ENCODE peak calls at places on chromosome 14, in nine cellular contexts. C is nucleus accumbens; B is left colon; N is activated gamma-delta T cell treated with Interleukin-2 at 50 U/mL for 16 hours; Q is NCI-H345; E is fibroblast of the conjunctiva; S is activated CD4-positive, alpha-beta T cell treated with anti-CD3 and anti-CD28 coated beads for 48 hours; K is SK-N-SH; P is hypothalamus. F is an unnamed sample.
A peak's percentile ranks its signal among the peaks of the same experiment; 100 is the strongest.

GRCh38 chr14:58864751-58865519 is 227.2 kb downstream of the DACT1 start:
- DNase-seq in C (no peak), B (no peak), N (no peak), Q (no peak), E (peak; percentile 55), S (no peak), K (peak; percentile 50), P (no peak), F (peak; percentile 39)

GRCh38 chr14:39376671-39377403 is 55.4 kb downstream of the FBXO33 start:
- DNase-seq in C (no peak), B (no peak), N (no peak), Q (no peak), E (no peak), S (no peak), K (no peak), P (no peak), F (peak; percentile 57)

GRCh38 chr14:49946320-49947141 is 53.6 kb downstream of the ARF6 start:
- DNase-seq in C (no peak), B (no peak), N (no peak), Q (peak; percentile 80), E (peak; percentile 67), S (peak; percentile 49), K (peak; percentile 63), P (no peak), F (peak; percentile 92)

GRCh38 chr14:77044776-77045569 is 16.5 kb upstream of the IRF2BPL start:
- DNase-seq in C (no peak), B (peak; percentile 65), N (no peak), Q (no peak), E (no peak), S (no peak), K (no peak), P (no peak), F (peak; percentile 40)

GRCh38 chr14:21267886-21268611 is 1.2 kb downstream of the HNRNPC start:
- DNase-seq in C (no peak), B (no peak), N (no peak), Q (no peak), E (no peak), S (no peak), K (no peak), P (no peak), F (peak; percentile 57)

GRCh38 chr14:77615231-77616132 is 955 bp downstream of the SPTLC2 start:
- DNase-seq in C (peak; percentile 36), B (no peak), N (peak; percentile 3), Q (peak; percentile 16), E (no peak), S (peak; percentile 24), K (peak; percentile 43), P (no peak), F (peak; percentile 14)

GRCh38 chr14:80946187-80946586 is 4.6 kb upstream of the CEP128 start:
- DNase-seq in C (no peak), B (no peak), N (no peak), Q (no peak), E (no peak), S (no peak), K (no peak), P (no peak), F (no peak)

GRCh38 chr14:65434216-65434850 is 21.8 kb downstream of the FUT8 start:
- DNase-seq in C (no peak), B (no peak), N (no peak), Q (no peak), E (no peak), S (no peak), K (no peak), P (no peak), F (no peak)

GRCh38 chr14:94391284-94391914 is 3.0 kb upstream of the SERPINA1 start:
- DNase-seq in C (no peak), B (no peak), N (no peak), Q (no peak), E (no peak), S (no peak), K (no peak), P (no peak), F (no peak)

GRCh38 chr14:65282909-65283253 is 129.6 kb upstream of the FUT8 start:
- DNase-seq in C (no peak), B (no peak), N (no peak), Q (no peak), E (no peak), S (no peak), K (no peak), P (no peak), F (no peak)

GRCh38 chr14:104883681-104884361 is 18.8 kb downstream of the CEP170B start:
- DNase-seq in C (no peak), B (peak; percentile 21), N (no peak), Q (no peak), E (no peak), S (no peak), K (no peak), P (no peak), F (no peak)

GRCh38 chr14:102683399-102684275 is 91.2 kb downstream of the RCOR1 start:
- DNase-seq in C (no peak), B (peak; percentile 67), N (no peak), Q (no peak), E (no peak), S (no peak), K (peak; percentile 27), P (no peak), F (no peak)

GRCh38 chr14:68633131-68633991 is 159.5 kb downstream of the ZFP36L1 start:
- DNase-seq in C (peak; percentile 87), B (no peak), N (no peak), Q (no peak), E (no peak), S (no peak), K (no peak), P (no peak), F (peak; percentile 34)

GRCh38 chr14:80150301-80150700 is 61.0 kb downstream of the DIO2 start:
- DNase-seq in C (no peak), B (no peak), N (no peak), Q (no peak), E (no peak), S (no peak), K (no peak), P (no peak), F (no peak)

GRCh38 chr14:24079521-24080141 is 8.3 kb downstream of the CPNE6 start:
- DNase-seq in C (no peak), B (no peak), N (no peak), Q (no peak), E (no peak), S (no peak), K (peak; percentile 82), P (no peak), F (no peak)

GRCh38 chr14:34536951-34537676 is 2.4 kb downstream of the EAPP start:
- DNase-seq in C (no peak), B (no peak), N (no peak), Q (no peak), E (no peak), S (no peak), K (no peak), P (no peak), F (peak; percentile 95)

GRCh38 chr14:32329146-32329545 is at the start of gene AKAP6:
- DNase-seq in C (peak; percentile 46), B (no peak), N (no peak), Q (no peak), E (no peak), S (no peak), K (peak; percentile 56), P (peak; percentile 47), F (no peak)

GRCh38 chr14:99630202-99630601 is 14.7 kb upstream of the HHIPL1 start:
- DNase-seq in C (no peak), B (no peak), N (no peak), Q (no peak), E (no peak), S (no peak), K (no peak), P (no peak), F (no peak)

GRCh38 chr14:37594238-37594915 is 672 bp downstream of the FOXA1 start:
- DNase-seq in C (no peak), B (peak; percentile 79), N (no peak), Q (peak; percentile 92), E (peak; percentile 63), S (peak; percentile 62), K (peak; percentile 53), P (no peak), F (peak; percentile 83)

GRCh38 chr14:100341301-100342031 is 18.3 kb downstream of the SLC25A47 start:
- DNase-seq in C (no peak), B (no peak), N (no peak), Q (no peak), E (peak; percentile 22), S (peak; percentile 25), K (peak; percentile 14), P (no peak), F (peak; percentile 93)

GRCh38 chr14:57085801-57086200 is 182.9 kb downstream of the EXOC5 start:
- DNase-seq in C (no peak), B (no peak), N (no peak), Q (peak; percentile 91), E (no peak), S (no peak), K (peak; percentile 9), P (no peak), F (no peak)

GRCh38 chr14:100304825-100305445 is 1.3 kb downstream of the SLC25A29 start:
- DNase-seq in C (no peak), B (peak; percentile 82), N (peak; percentile 13), Q (peak; percentile 85), E (no peak), S (peak; percentile 32), K (no peak), P (no peak), F (peak; percentile 46)

GRCh38 chr14:29671034-29671433 is 256.6 kb downstream of the PRKD1 start:
- DNase-seq in C (no peak), B (no peak), N (no peak), Q (no peak), E (no peak), S (no peak), K (no peak), P (no peak), F (peak; percentile 75)

GRCh38 chr14:102749833-102750775 is 27.1 kb upstream of the TRAF3 start:
- DNase-seq in C (no peak), B (no peak), N (no peak), Q (peak; percentile 45), E (no peak), S (no peak), K (no peak), P (no peak), F (no peak)

GRCh38 chr14:30935445-30935844 is 61.1 kb downstream of the COCH start:
- DNase-seq in C (no peak), B (no peak), N (no peak), Q (no peak), E (no peak), S (no peak), K (no peak), P (no peak), F (no peak)

GRCh38 chr14:53458368-53458814 is 305.3 kb upstream of the DDHD1 start:
- DNase-seq in C (no peak), B (no peak), N (no peak), Q (no peak), E (no peak), S (no peak), K (no peak), P (no peak), F (peak; percentile 65)

GRCh38 chr14:75770635-75771034 is 109.6 kb downstream of the TTLL5 start:
- DNase-seq in C (no peak), B (no peak), N (no peak), Q (no peak), E (no peak), S (no peak), K (no peak), P (no peak), F (no peak)

GRCh38 chr14:70133461-70133860 is 55.3 kb downstream of the SLC8A3 start:
- DNase-seq in C (no peak), B (no peak), N (no peak), Q (no peak), E (no peak), S (no peak), K (no peak), P (no peak), F (no peak)

GRCh38 chr14:58912799-58913432 is 275.2 kb downstream of the DACT1 start:
- DNase-seq in C (no peak), B (no peak), N (no peak), Q (peak; percentile 63), E (no peak), S (no peak), K (no peak), P (no peak), F (no peak)

GRCh38 chr14:51610766-51611165 is 40.9 kb upstream of the FRMD6 start:
- DNase-seq in C (no peak), B (no peak), N (no peak), Q (no peak), E (no peak), S (no peak), K (no peak), P (no peak), F (no peak)

F was measured in choroid plexus epithelial cell.